ENCODE peak calls at places on chromosomes 6 and 20, in eight cellular contexts. One of them, this sample, is unnamed.

GRCh38 chr6:137830562-137830961 is 36.5 kb upstream of the TNFAIP3 start:
- DNase-seq in SK-N-SH: no peak
- DNase-seq in heart right ventricle: no peak
- DNase-seq in left lung: no peak
- DNase-seq in CD8-positive, alpha-beta T cell: no peak
- DNase-seq in fibroblast of lung: peak; percentile 58
- DNase-seq in brain microvascular endothelial cell: no peak
- DNase-seq in PC-3: no peak
- DNase-seq in this sample: no peak

GRCh38 chr20:18957328-18957727 is 143.7 kb downstream of the SCP2D1 start:
- DNase-seq in SK-N-SH: no peak
- DNase-seq in heart right ventricle: no peak
- DNase-seq in left lung: no peak
- DNase-seq in CD8-positive, alpha-beta T cell: no peak
- DNase-seq in fibroblast of lung: no peak
- DNase-seq in brain microvascular endothelial cell: no peak
- DNase-seq in PC-3: peak; percentile 32
- DNase-seq in this sample: no peak

GRCh38 chr20:20680991-20681508 is 31.4 kb downstream of the RALGAPA2 start:
- DNase-seq in SK-N-SH: no peak
- DNase-seq in heart right ventricle: no peak
- DNase-seq in left lung: no peak
- DNase-seq in CD8-positive, alpha-beta T cell: no peak
- DNase-seq in fibroblast of lung: no peak
- DNase-seq in brain microvascular endothelial cell: no peak
- DNase-seq in PC-3: no peak
- DNase-seq in this sample: no peak

GRCh38 chr6:42241915-42242314 is 24.3 kb upstream of the MRPS10 start:
- DNase-seq in SK-N-SH: no peak
- DNase-seq in heart right ventricle: no peak
- DNase-seq in left lung: no peak
- DNase-seq in CD8-positive, alpha-beta T cell: no peak
- DNase-seq in fibroblast of lung: no peak
- DNase-seq in brain microvascular endothelial cell: no peak
- DNase-seq in PC-3: no peak
- DNase-seq in this sample: no peak

GRCh38 chr6:166500246-166500645 is 86.2 kb downstream of the RAMACL start:
- DNase-seq in SK-N-SH: peak; percentile 91
- DNase-seq in heart right ventricle: no peak
- DNase-seq in left lung: no peak
- DNase-seq in CD8-positive, alpha-beta T cell: no peak
- DNase-seq in fibroblast of lung: no peak
- DNase-seq in brain microvascular endothelial cell: no peak
- DNase-seq in PC-3: no peak
- DNase-seq in this sample: no peak

GRCh38 chr6:146546440-146546839 is 2.8 kb downstream of the RAB32 start:
- DNase-seq in SK-N-SH: no peak
- DNase-seq in heart right ventricle: no peak
- DNase-seq in left lung: no peak
- DNase-seq in CD8-positive, alpha-beta T cell: no peak
- DNase-seq in fibroblast of lung: peak; percentile 92
- DNase-seq in brain microvascular endothelial cell: peak; percentile 82
- DNase-seq in PC-3: peak; percentile 87
- DNase-seq in this sample: peak; percentile 76

GRCh38 chr6:107957165-107957908 is 671 bp downstream of the SEC63 start:
- DNase-seq in SK-N-SH: peak; percentile 75
- DNase-seq in heart right ventricle: peak; percentile 28
- DNase-seq in left lung: peak; percentile 67
- DNase-seq in CD8-positive, alpha-beta T cell: peak; percentile 51
- DNase-seq in fibroblast of lung: peak; percentile 78
- DNase-seq in brain microvascular endothelial cell: peak; percentile 64
- DNase-seq in PC-3: peak; percentile 36
- DNase-seq in this sample: peak; percentile 42

GRCh38 chr20:48302149-48302548 is 516.9 kb upstream of the SULF2 start:
- DNase-seq in SK-N-SH: no peak
- DNase-seq in heart right ventricle: no peak
- DNase-seq in left lung: no peak
- DNase-seq in CD8-positive, alpha-beta T cell: no peak
- DNase-seq in fibroblast of lung: no peak
- DNase-seq in brain microvascular endothelial cell: no peak
- DNase-seq in PC-3: no peak
- DNase-seq in this sample: no peak

GRCh38 chr6:112338310-112338709 is 8.8 kb upstream of the RFPL4B start:
- DNase-seq in SK-N-SH: no peak
- DNase-seq in heart right ventricle: no peak
- DNase-seq in left lung: no peak
- DNase-seq in CD8-positive, alpha-beta T cell: no peak
- DNase-seq in fibroblast of lung: peak; percentile 49
- DNase-seq in brain microvascular endothelial cell: no peak
- DNase-seq in PC-3: no peak
- DNase-seq in this sample: no peak

GRCh38 chr20:60579941-60580515 is 621.8 kb downstream of the CDH26 start:
- DNase-seq in SK-N-SH: no peak
- DNase-seq in heart right ventricle: no peak
- DNase-seq in left lung: no peak
- DNase-seq in CD8-positive, alpha-beta T cell: no peak
- DNase-seq in fibroblast of lung: no peak
- DNase-seq in brain microvascular endothelial cell: no peak
- DNase-seq in PC-3: no peak
- DNase-seq in this sample: no peak

GRCh38 chr6:25732468-25733198 is 21.9 kb upstream of the SLC17A4 start:
- DNase-seq in SK-N-SH: no peak
- DNase-seq in heart right ventricle: no peak
- DNase-seq in left lung: no peak
- DNase-seq in CD8-positive, alpha-beta T cell: no peak
- DNase-seq in fibroblast of lung: no peak
- DNase-seq in brain microvascular endothelial cell: no peak
- DNase-seq in PC-3: no peak
- DNase-seq in this sample: no peak

GRCh38 chr20:50245561-50246366 is 55.1 kb downstream of the CEBPB start:
- DNase-seq in SK-N-SH: no peak
- DNase-seq in heart right ventricle: no peak
- DNase-seq in left lung: no peak
- DNase-seq in CD8-positive, alpha-beta T cell: no peak
- DNase-seq in fibroblast of lung: peak; percentile 69
- DNase-seq in brain microvascular endothelial cell: no peak
- DNase-seq in PC-3: peak; percentile 75
- DNase-seq in this sample: no peak

GRCh38 chr20:4604580-4604979 is 117.1 kb upstream of the PRND start:
- DNase-seq in SK-N-SH: no peak
- DNase-seq in heart right ventricle: no peak
- DNase-seq in left lung: no peak
- DNase-seq in CD8-positive, alpha-beta T cell: no peak
- DNase-seq in fibroblast of lung: peak; percentile 20
- DNase-seq in brain microvascular endothelial cell: no peak
- DNase-seq in PC-3: no peak
- DNase-seq in this sample: no peak

GRCh38 chr20:45427236-45428149 is 11.6 kb downstream of the PIGT start:
- DNase-seq in SK-N-SH: peak; percentile 80
- DNase-seq in heart right ventricle: no peak
- DNase-seq in left lung: no peak
- DNase-seq in CD8-positive, alpha-beta T cell: no peak
- DNase-seq in fibroblast of lung: no peak
- DNase-seq in brain microvascular endothelial cell: no peak
- DNase-seq in PC-3: no peak
- DNase-seq in this sample: no peak

GRCh38 chr20:45432294-45432693 is 16.4 kb downstream of the PIGT start:
- DNase-seq in SK-N-SH: no peak
- DNase-seq in heart right ventricle: no peak
- DNase-seq in left lung: no peak
- DNase-seq in CD8-positive, alpha-beta T cell: no peak
- DNase-seq in fibroblast of lung: no peak
- DNase-seq in brain microvascular endothelial cell: no peak
- DNase-seq in PC-3: no peak
- DNase-seq in this sample: no peak

GRCh38 chr20:45433316-45433715 is 17.4 kb downstream of the PIGT start:
- DNase-seq in SK-N-SH: no peak
- DNase-seq in heart right ventricle: peak; percentile 63
- DNase-seq in left lung: no peak
- DNase-seq in CD8-positive, alpha-beta T cell: no peak
- DNase-seq in fibroblast of lung: peak; percentile 64
- DNase-seq in brain microvascular endothelial cell: no peak
- DNase-seq in PC-3: no peak
- DNase-seq in this sample: no peak

GRCh38 chr20:45426621-45427020 is 10.7 kb downstream of the PIGT start:
- DNase-seq in SK-N-SH: no peak
- DNase-seq in heart right ventricle: no peak
- DNase-seq in left lung: no peak
- DNase-seq in CD8-positive, alpha-beta T cell: no peak
- DNase-seq in fibroblast of lung: no peak
- DNase-seq in brain microvascular endothelial cell: no peak
- DNase-seq in PC-3: no peak
- DNase-seq in this sample: no peak

DNA sequence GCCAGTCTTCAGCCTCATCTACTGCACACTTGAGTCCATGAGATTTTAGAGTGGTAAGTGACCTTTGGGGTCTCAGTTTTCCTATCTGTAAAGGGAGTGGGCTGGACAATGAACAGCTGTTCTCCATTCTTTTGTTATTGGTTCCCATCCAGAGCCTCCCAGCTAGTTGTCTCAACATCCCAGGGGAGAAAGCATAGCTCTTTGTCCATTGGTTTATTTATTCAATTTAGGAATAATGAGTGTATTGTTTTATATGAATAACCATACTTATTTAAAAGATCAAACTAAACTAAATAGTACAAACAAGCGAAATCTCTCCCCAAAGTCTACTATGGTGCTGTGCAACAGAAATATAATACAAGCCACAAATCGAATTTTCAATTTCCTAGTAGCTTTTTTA is 13.7 kb downstream of the PIGT start:
- DNase-seq in SK-N-SH: no peak
- DNase-seq in heart right ventricle: no peak
- DNase-seq in left lung: no peak
- DNase-seq in CD8-positive, alpha-beta T cell: no peak
- DNase-seq in fibroblast of lung: no peak
- DNase-seq in brain microvascular endothelial cell: no peak
- DNase-seq in PC-3: no peak
- DNase-seq in this sample: no peak
- H3K27ac ChIP-seq in SK-N-SH: no peak overlapping the region
- H3K27ac ChIP-seq in heart right ventricle: no peak overlapping the region
- H3K27ac ChIP-seq in left lung: no peak overlapping the region
- H3K27ac ChIP-seq in CD8-positive, alpha-beta T cell: no peak overlapping the region
- H3K27ac ChIP-seq in fibroblast of lung: no peak overlapping the region
- H3K27ac ChIP-seq in brain microvascular endothelial cell: no peak overlapping the region
- H3K27ac ChIP-seq in PC-3: no peak overlapping the region
- H3K27ac ChIP-seq in this sample: no peak overlapping the region

GRCh38 chr20:45391559-45391958 is 13.4 kb upstream of the TP53TG5 start:
- DNase-seq in SK-N-SH: no peak
- DNase-seq in heart right ventricle: no peak
- DNase-seq in left lung: no peak
- DNase-seq in CD8-positive, alpha-beta T cell: no peak
- DNase-seq in fibroblast of lung: no peak
- DNase-seq in brain microvascular endothelial cell: no peak
- DNase-seq in PC-3: no peak
- DNase-seq in this sample: no peak

GRCh38 chr20:45395114-45395415 is 13.0 kb upstream of the DBNDD2 start:
- DNase-seq in SK-N-SH: no peak
- DNase-seq in heart right ventricle: no peak
- DNase-seq in left lung: no peak
- DNase-seq in CD8-positive, alpha-beta T cell: no peak
- DNase-seq in fibroblast of lung: no peak
- DNase-seq in brain microvascular endothelial cell: no peak
- DNase-seq in PC-3: no peak
- DNase-seq in this sample: no peak

GRCh38 chr20:45394221-45395113 is 13.6 kb upstream of the DBNDD2 start:
- DNase-seq in SK-N-SH: no peak
- DNase-seq in heart right ventricle: no peak
- DNase-seq in left lung: no peak
- DNase-seq in CD8-positive, alpha-beta T cell: no peak
- DNase-seq in fibroblast of lung: no peak
- DNase-seq in brain microvascular endothelial cell: no peak
- DNase-seq in PC-3: no peak
- DNase-seq in this sample: no peak

GRCh38 chr20:45390931-45391330 is 12.8 kb upstream of the TP53TG5 start:
- DNase-seq in SK-N-SH: no peak
- DNase-seq in heart right ventricle: no peak
- DNase-seq in left lung: no peak
- DNase-seq in CD8-positive, alpha-beta T cell: no peak
- DNase-seq in fibroblast of lung: no peak
- DNase-seq in brain microvascular endothelial cell: no peak
- DNase-seq in PC-3: no peak
- DNase-seq in this sample: no peak

DNA sequence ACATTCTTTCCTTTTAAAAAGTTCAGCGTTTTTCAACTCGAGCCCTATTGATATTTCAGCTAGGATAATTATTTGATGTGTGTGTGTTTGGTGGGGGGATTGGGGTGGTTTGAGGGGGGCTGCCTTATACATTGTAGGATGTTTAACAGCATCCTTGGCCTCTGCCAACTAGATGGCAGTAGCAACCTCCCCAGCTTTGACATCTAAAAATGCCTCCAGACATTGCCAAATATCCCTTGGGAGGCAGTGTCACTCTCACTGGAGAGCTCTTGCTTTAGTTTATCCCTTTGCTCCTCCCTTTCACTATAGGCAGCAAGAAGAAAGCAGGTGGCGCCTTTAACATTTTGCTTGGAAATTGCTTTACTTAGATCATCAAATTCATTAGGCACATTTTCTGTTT is 14.6 kb upstream of the TP53TG5 start:
- DNase-seq in SK-N-SH: no peak
- DNase-seq in heart right ventricle: no peak
- DNase-seq in left lung: no peak
- DNase-seq in CD8-positive, alpha-beta T cell: no peak
- DNase-seq in fibroblast of lung: no peak
- DNase-seq in brain microvascular endothelial cell: no peak
- DNase-seq in PC-3: peak; percentile 46
- DNase-seq in this sample: no peak
- TF ChIP-seq CTCF in SK-N-SH: no peak
- TF ChIP-seq CTCF in heart right ventricle: no peak
- TF ChIP-seq CTCF in left lung: no peak
- TF ChIP-seq CTCF in CD8-positive, alpha-beta T cell: no peak
- TF ChIP-seq CTCF in fibroblast of lung: no peak
- TF ChIP-seq CTCF in brain microvascular endothelial cell: peak; percentile 16
- TF ChIP-seq CTCF in PC-3: peak; percentile 57
- TF ChIP-seq CTCF in this sample: no peak

DNA sequence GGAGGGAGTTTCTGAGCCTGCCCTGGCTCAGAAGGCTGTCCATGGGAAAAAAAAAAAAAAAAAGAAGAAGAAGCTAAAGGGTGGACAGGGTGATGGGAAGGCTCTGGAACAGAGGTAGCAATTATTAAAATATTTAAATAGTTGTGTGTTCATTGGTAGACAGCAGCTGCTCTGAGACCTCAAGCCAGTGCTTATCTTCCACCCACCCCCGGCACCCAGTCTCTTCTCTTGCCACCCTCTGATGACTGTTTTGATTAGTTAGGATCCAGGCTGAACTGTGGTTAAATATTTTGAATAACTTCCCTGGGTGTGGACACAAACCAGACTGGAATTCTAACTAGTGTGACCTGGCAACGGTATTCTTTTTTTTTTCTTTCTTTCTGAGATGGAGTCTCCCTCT is 16.9 kb upstream of the SRSF3 start:
- DNase-seq in SK-N-SH: no peak
- DNase-seq in heart right ventricle: no peak
- DNase-seq in left lung: no peak
- DNase-seq in CD8-positive, alpha-beta T cell: no peak
- DNase-seq in fibroblast of lung: peak; percentile 97
- DNase-seq in brain microvascular endothelial cell: peak; percentile 78
- DNase-seq in PC-3: peak; percentile 90
- DNase-seq in this sample: peak; percentile 92
- H3K27ac ChIP-seq in SK-N-SH: no peak overlapping the region
- H3K27ac ChIP-seq in heart right ventricle: no peak overlapping the region
- H3K27ac ChIP-seq in left lung: no peak overlapping the region
- H3K27ac ChIP-seq in CD8-positive, alpha-beta T cell: no peak overlapping the region
- H3K27ac ChIP-seq in fibroblast of lung: no peak overlapping the region
- H3K27ac ChIP-seq in brain microvascular endothelial cell: peak overlapping the region; percentile 14
- H3K27ac ChIP-seq in PC-3: peak overlapping the region; percentile 37
- H3K27ac ChIP-seq in this sample: peak overlapping the region; percentile 81

GRCh38 chr20:64145458-64146300 is 18.6 kb upstream of the MYT1 start:
- DNase-seq in SK-N-SH: no peak
- DNase-seq in heart right ventricle: no peak
- DNase-seq in left lung: no peak
- DNase-seq in CD8-positive, alpha-beta T cell: no peak
- DNase-seq in fibroblast of lung: no peak
- DNase-seq in brain microvascular endothelial cell: no peak
- DNase-seq in PC-3: no peak
- DNase-seq in this sample: no peak
- TF ChIP-seq CTCF in SK-N-SH: peak; percentile 33
- TF ChIP-seq CTCF in heart right ventricle: no peak
- TF ChIP-seq CTCF in left lung: no peak
- TF ChIP-seq CTCF in CD8-positive, alpha-beta T cell: no peak
- TF ChIP-seq CTCF in fibroblast of lung: no peak
- TF ChIP-seq CTCF in brain microvascular endothelial cell: peak; percentile 42
- TF ChIP-seq CTCF in PC-3: peak; percentile 53
- TF ChIP-seq CTCF in this sample: no peak

This sample was measured in RWPE1.